ENCODE peak calls at places on chromosomes 12 and 14, in six cellular contexts. O is breast epithelium, Q is HFFc6, Y is lung, K is GM12864, H is AG09309. T is an unnamed sample.

GRCh38 chr14:25518347-25518746 is 468.4 kb upstream of the STXBP6 start:
- DNase-seq in Q (no peak), H (no peak), K (no peak), O (no peak), Y (no peak), T (no peak)

GRCh38 chr12:113207621-113208040 is 13.6 kb upstream of the TPCN1 start:
- DNase-seq in H (no peak), K (no peak), Q (no peak), Y (no peak), O (no peak), T (no peak)

GRCh38 chr12:104752883-104753282 is 205.2 kb downstream of the SLC41A2 start:
- DNase-seq in Y (no peak), K (no peak), O (no peak), Q (no peak), H (no peak), T (no peak)

GRCh38 chr12:7374423-7375144 is 69.4 kb downstream of the CD163L1 start:
- DNase-seq in Y (no peak), O (no peak), Q (peak), K (no peak), H (peak), T (peak)

GRCh38 chr12:83827860-83828259 is 1084.7 kb downstream of the SLC6A15 start:
- DNase-seq in O (no peak), Q (no peak), Y (no peak), H (no peak), K (no peak), T (no peak)

GRCh38 chr14:20412422-20412821 is 879 bp downstream of the TEP1 start:
- DNase-seq in K (no peak), Q (no peak), H (no peak), Y (no peak), O (no peak), T (no peak)

GRCh38 chr12:32918890-32919791 is 22.6 kb upstream of the PKP2 start:
- DNase-seq in O (no peak), K (no peak), Q (peak), Y (no peak), H (no peak), T (no peak)

GRCh38 chr14:50830044-50830931 is 674 bp downstream of the NIN start:
- DNase-seq in Y (peak), K (no peak), H (no peak), O (peak), Q (no peak), T (peak)

GRCh38 chr12:61282790-61283575 is 977.2 kb upstream of the USP15 start:
- DNase-seq in O (no peak), H (no peak), Q (no peak), Y (no peak), K (no peak), T (no peak)

GRCh38 chr12:120116792-120117651 is 469 bp upstream of the RAB35 start:
- DNase-seq in H (peak), O (peak), Q (peak), Y (peak), K (peak), T (peak)

GRCh38 chr14:102891556-102891955 is 30.9 kb upstream of the AMN start:
- DNase-seq in Q (peak), K (no peak), Y (no peak), H (no peak), O (no peak), T (no peak)

GRCh38 chr12:23944067-23944466 is 5.4 kb downstream of the SOX5 start:
- DNase-seq in Y (no peak), H (no peak), O (no peak), Q (no peak), K (no peak), T (no peak)

GRCh38 chr14:104882325-104882973 is 17.4 kb downstream of the CEP170B start:
- DNase-seq in Y (peak), K (no peak), H (no peak), Q (no peak), O (no peak), T (peak)

GRCh38 chr14:47722929-47723693 is 47.7 kb upstream of the MDGA2 start:
- DNase-seq in Q (no peak), K (no peak), H (no peak), O (no peak), Y (no peak), T (no peak)

GRCh38 chr12:120721866-120722265 is 3.8 kb upstream of the ACADS start:
- DNase-seq in K (no peak), Y (no peak), Q (no peak), O (no peak), H (no peak), T (no peak)

GRCh38 chr12:12481636-12482035 is 81.0 kb downstream of the DUSP16 start:
- DNase-seq in Y (no peak), K (no peak), Q (no peak), O (no peak), H (no peak), T (no peak)

GRCh38 chr14:29376251-29376650 is 551.4 kb downstream of the PRKD1 start:
- DNase-seq in Q (no peak), Y (no peak), H (no peak), K (no peak), O (no peak), T (no peak)

GRCh38 chr12:123431951-123432886 is 4.3 kb downstream of the RILPL2 start:
- DNase-seq in Y (no peak), Q (no peak), O (no peak), H (no peak), K (no peak), T (no peak)

GRCh38 chr14:35879654-35880249 is 53.6 kb downstream of the BRMS1L start:
- DNase-seq in O (no peak), H (no peak), Y (no peak), Q (no peak), K (no peak), T (no peak)

GRCh38 chr12:11827096-11827841 is 177.8 kb downstream of the ETV6 start:
- DNase-seq in K (no peak), Y (no peak), O (no peak), H (no peak), Q (peak), T (no peak)

GRCh38 chr12:76199808-76200207 is 115.3 kb upstream of the NAP1L1 start:
- DNase-seq in K (no peak), Q (peak), Y (no peak), O (no peak), H (no peak), T (no peak)

GRCh38 chr12:45613306-45613705 is 116.2 kb upstream of the ARID2 start:
- DNase-seq in Y (no peak), O (no peak), K (no peak), Q (peak), H (no peak), T (no peak)

GRCh38 chr12:124913474-124914391 is 717 bp downstream of the UBC start:
- DNase-seq in O (peak), Q (peak), Y (peak), H (no peak), K (peak), T (peak)

GRCh38 chr12:54701940-54702592 is 53.9 kb upstream of the DCD start:
- DNase-seq in Q (peak), K (no peak), H (peak), Y (no peak), O (no peak), T (peak)

GRCh38 chr14:29671034-29671433 is 256.6 kb downstream of the PRKD1 start:
- DNase-seq in K (no peak), Q (no peak), O (no peak), H (peak), Y (no peak), T (no peak)

GRCh38 chr12:90622431-90622830 is 332.5 kb downstream of the CCER1 start:
- DNase-seq in O (no peak), Y (no peak), Q (no peak), H (no peak), K (no peak), T (no peak)

GRCh38 chr14:22555573-22556011 is 33.4 kb downstream of the DAD1 start:
- DNase-seq in H (no peak), K (no peak), O (peak), Y (no peak), Q (no peak), T (no peak)

GRCh38 chr12:3882896-3883564 is 9.8 kb upstream of the PARP11 start:
- DNase-seq in Y (no peak), O (no peak), H (no peak), Q (no peak), K (no peak), T (no peak)

GRCh38 chr14:98167702-98168101 is 1104.3 kb downstream of the BCL11B start:
- DNase-seq in Q (no peak), O (no peak), K (no peak), H (no peak), Y (no peak), T (no peak)

GRCh38 chr12:105092336-105092735 is 8.1 kb upstream of the ALDH1L2 start:
- DNase-seq in Y (no peak), Q (no peak), O (peak), K (no peak), H (no peak), T (peak)

DNA sequence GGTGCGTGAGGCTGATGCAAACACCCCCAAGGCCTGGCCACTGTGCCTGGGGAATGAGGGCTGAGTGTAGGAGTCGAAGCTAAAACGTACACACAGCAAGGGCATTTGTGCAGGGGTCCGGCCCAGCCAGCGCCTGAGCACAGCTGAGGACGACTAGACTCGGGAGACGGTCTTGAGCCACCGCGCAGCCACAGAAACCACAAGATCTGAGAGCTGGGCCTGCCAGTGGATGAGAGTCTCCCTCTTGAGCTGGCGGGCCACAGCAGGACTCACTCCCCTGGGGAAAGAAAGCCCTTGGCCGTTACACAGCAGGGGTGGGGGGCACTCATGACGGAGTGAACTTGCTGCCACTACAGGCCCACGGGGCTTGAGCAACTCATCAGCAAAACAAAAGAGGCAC is 23.0 kb downstream of the STX2 start:
- DNase-seq in K (no peak), H (no peak), Q (no peak), Y (no peak), O (no peak), T (no peak)
- TF ChIP-seq CTCF in K (no peak), H (no peak), Q (no peak), Y (no peak), O (no peak), T (no peak)

GRCh38 chr14:76948976-76949375 is 79.5 kb downstream of the IRF2BPL start:
- DNase-seq in K (no peak), H (no peak), Q (no peak), O (no peak), Y (no peak), T (no peak)

GRCh38 chr14:76947838-76948184 is 80.7 kb downstream of the IRF2BPL start:
- DNase-seq in O (no peak), Q (no peak), K (no peak), Y (no peak), H (no peak), T (no peak)

GRCh38 chr14:76946753-76947077 is 81.8 kb downstream of the IRF2BPL start:
- DNase-seq in H (no peak), Q (no peak), O (no peak), Y (no peak), K (no peak), T (no peak)

GRCh38 chr14:76948213-76948947 is 80.1 kb downstream of the IRF2BPL start:
- DNase-seq in Q (no peak), O (no peak), K (no peak), Y (no peak), H (no peak), T (peak)

DNA sequence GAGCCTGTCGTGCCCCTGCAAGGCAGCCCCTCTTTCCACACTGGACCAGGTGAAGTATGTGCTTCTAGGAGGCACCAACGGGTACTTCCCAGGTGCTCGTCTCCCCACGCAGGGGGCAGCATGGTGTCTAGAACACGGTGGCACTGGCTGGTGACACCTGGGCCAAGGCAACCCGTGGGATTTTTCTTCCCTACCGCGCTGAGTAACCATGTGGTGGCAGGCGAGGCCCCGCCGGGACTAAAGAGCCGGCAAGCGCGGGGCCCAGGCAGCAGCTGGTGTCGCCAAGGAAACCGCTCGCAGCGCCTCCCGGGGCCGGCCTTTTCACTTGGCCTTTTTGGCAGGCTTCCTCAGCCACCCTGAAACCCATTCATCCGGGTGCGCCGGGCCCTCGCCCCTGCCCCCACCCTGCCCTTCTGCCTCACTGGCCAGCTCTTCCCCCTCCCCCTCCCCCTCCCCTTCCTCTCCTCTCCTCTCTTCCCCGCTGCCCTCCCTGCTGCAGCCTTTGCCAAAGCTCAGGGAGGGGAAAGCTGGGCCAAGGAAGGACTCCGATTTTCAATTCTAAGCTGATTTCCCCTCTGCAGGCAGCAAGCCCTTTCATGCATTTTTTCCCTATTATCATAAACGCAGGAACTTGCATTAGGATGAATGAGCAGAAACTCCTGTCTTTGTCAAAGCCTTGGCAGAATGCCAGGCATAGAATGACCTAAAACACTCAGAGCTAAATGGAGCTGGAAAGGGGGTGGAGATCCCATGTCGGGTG is 81.2 kb downstream of the IRF2BPL start:
- DNase-seq in K (no peak), Q (peak), H (peak), Y (peak), O (peak), T (peak)
- TF ChIP-seq CTCF in K (peak), Q (peak), H (peak), Y (peak), O (peak), T (peak)

GRCh38 chr12:57176846-57177245 is 29.4 kb upstream of the LRP1-AS start:
- DNase-seq in K (no peak), Q (no peak), Y (no peak), H (no peak), O (no peak), T (no peak)

GRCh38 chr12:57176139-57176477 is 28.7 kb upstream of the LRP1-AS start:
- DNase-seq in Q (no peak), K (no peak), H (no peak), Y (no peak), O (no peak), T (no peak)

GRCh38 chr12:57177354-57177753 is 29.9 kb upstream of the LRP1-AS start:
- DNase-seq in Y (no peak), K (no peak), H (no peak), O (no peak), Q (no peak), T (no peak)

GRCh38 chr12:57179331-57180086 is 32.1 kb upstream of the LRP1-AS start:
- DNase-seq in K (no peak), H (no peak), Q (no peak), Y (no peak), O (no peak), T (no peak)

DNA sequence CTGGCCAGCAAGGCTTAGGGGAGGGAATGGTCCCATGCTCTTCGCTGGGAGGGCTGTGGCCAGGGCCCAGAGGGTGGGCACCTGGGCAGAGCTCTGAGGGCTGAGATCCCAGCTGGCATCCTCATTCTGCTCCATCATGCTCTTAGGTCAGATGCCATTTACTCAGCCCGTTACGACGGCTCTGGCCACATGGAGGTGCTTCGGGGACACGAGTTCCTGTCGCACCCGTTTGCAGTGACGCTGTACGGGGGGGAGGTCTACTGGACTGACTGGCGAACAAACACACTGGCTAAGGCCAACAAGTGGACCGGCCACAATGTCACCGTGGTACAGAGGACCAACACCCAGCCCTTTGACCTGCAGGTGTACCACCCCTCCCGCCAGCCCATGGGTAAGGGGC is 30.8 kb upstream of the LRP1-AS start:
- DNase-seq in K (no peak), Y (no peak), H (no peak), O (no peak), Q (no peak), T (no peak)
- TF ChIP-seq CTCF in K (no peak), Y (no peak), H (no peak), O (no peak), Q (no peak), T (no peak)

GRCh38 chr14:73760598-73761586 is 46.7 kb upstream of the PNMA1 start:
- DNase-seq in Q (no peak), O (no peak), K (no peak), H (no peak), Y (no peak), T (no peak)

GRCh38 chr14:73759714-73760597 is 45.8 kb upstream of the PNMA1 start:
- DNase-seq in K (peak), Q (peak), O (peak), Y (peak), H (peak), T (peak)

GRCh38 chr14:73757876-73758391 is 43.8 kb upstream of the PNMA1 start:
- DNase-seq in K (no peak), Y (no peak), H (no peak), Q (no peak), O (no peak), T (no peak)

GRCh38 chr14:73758392-73759182 is 44.4 kb upstream of the PNMA1 start:
- DNase-seq in Q (peak), O (peak), K (no peak), H (no peak), Y (peak), T (peak)

GRCh38 chr14:73759183-73759713 is 45.1 kb upstream of the PNMA1 start:
- DNase-seq in Y (peak), H (no peak), Q (no peak), O (no peak), K (no peak), T (peak)
- TF ChIP-seq CTCF in Y (no peak), H (no peak), Q (no peak), O (no peak), K (no peak), T (no peak)

GRCh38 chr12:79441534-79441933 is 249.2 kb downstream of the PAWR start:
- DNase-seq in O (no peak), H (no peak), Q (no peak), Y (no peak), K (no peak), T (no peak)
- TF ChIP-seq CTCF in O (no peak), H (no peak), Q (no peak), Y (no peak), K (no peak), T (no peak)

DNA sequence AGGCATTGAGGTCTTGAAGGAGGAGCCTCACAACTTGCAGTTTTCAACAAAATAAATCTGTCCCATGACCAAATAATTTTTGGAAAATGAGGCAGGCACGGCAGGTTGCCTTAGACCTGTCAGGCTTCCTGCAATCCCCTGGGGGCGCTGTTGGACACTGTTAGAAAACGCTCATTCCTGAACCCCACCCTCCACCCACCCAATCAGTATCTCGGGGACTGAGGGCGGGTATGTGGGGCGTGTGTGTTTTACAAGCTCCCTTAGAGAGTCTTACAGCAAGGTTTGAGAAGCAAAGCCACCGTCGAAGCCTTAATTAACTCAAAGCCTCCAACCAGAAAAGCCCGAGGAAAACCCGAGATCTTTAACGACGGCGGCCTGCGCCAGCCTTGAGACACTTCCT is 122.8 kb downstream of the GLT1D1 start:
- DNase-seq in H (no peak), O (no peak), Q (no peak), Y (peak), K (no peak), T (no peak)
- TF ChIP-seq CTCF in H (no peak), O (no peak), Q (no peak), Y (no peak), K (no peak), T (no peak)

GRCh38 chr12:107917912-107918800 is 143.7 kb downstream of the ASCL4 start:
- DNase-seq in Q (no peak), H (no peak), K (no peak), Y (no peak), O (no peak), T (peak)

GRCh38 chr12:107914460-107914977 is 140.0 kb downstream of the ASCL4 start:
- DNase-seq in K (no peak), H (no peak), Q (no peak), O (no peak), Y (no peak), T (no peak)

GRCh38 chr12:107906719-107907118 is 132.2 kb downstream of the ASCL4 start:
- DNase-seq in O (no peak), H (no peak), K (no peak), Y (no peak), Q (no peak), T (no peak)

DNA sequence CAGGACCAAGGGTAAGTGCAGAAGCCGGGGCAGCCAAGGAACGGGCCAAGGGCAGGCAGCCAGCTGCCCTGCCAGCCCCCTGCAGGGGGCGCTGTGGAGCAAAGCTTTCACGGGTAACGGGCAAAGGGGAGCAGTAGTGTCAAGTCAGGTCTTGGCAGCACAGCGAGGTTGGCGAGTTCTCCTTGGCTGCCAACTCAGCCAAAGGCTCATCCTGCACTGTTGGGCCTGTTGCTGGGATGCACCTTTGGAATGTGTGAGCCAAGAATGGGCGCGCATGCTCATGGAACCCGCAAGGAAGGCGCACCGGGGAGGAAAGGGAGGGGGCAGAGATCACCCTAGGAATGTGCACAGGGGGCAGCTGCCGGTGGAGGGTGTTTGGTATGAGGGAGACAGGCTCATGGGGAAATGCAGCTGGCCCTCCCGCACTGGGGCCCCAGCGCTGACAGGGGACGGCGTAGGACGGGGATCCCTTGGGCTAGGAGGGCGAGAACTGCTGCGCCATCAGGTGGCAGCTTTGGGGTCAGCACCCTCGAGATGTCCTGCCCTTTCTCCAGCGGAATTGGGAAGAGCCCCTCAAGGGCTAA is 138.0 kb downstream of the ASCL4 start:
- DNase-seq in O (peak), Q (no peak), K (no peak), H (no peak), Y (no peak), T (peak)
- TF ChIP-seq CTCF in O (peak), Q (no peak), K (peak), H (peak), Y (no peak), T (peak)

T was measured in Calu3.